ENCODE peak calls at places on chromosome 12, in four cellular contexts. N is endothelial cell, F is HL-60, U is Caki2. G is an unnamed sample.

GRCh38 chr12:101051901-101052550 is 158.0 kb downstream of the SLC5A8 start:
- DNase-seq in N (no peak), F (no peak), U (peak), G (peak)

GRCh38 chr12:8696402-8697100 is 1.2 kb upstream of the RIMKLB start:
- DNase-seq in N (no peak), F (no peak), U (no peak), G (no peak)

GRCh38 chr12:99372257-99372933 is 275.2 kb upstream of the GARIN6 start:
- DNase-seq in N (no peak), F (no peak), U (no peak), G (no peak)

GRCh38 chr12:58419905-58420304 is 478.5 kb downstream of the ATP23 start:
- DNase-seq in N (no peak), F (no peak), U (no peak), G (no peak)

GRCh38 chr12:128823216-128823915 is 392 bp downstream of the SLC15A4 start:
- DNase-seq in N (peak), F (no peak), U (peak), G (no peak)

GRCh38 chr12:110908377-110909136 is 11.8 kb downstream of the MYL2 start:
- DNase-seq in N (no peak), F (no peak), U (no peak), G (no peak)

GRCh38 chr12:57490126-57490525 is 2.3 kb downstream of the MARS1 start:
- DNase-seq in N (no peak), F (no peak), U (no peak), G (no peak)

GRCh38 chr12:23662966-23663365 is 286.5 kb downstream of the SOX5 start:
- DNase-seq in N (no peak), F (no peak), U (no peak), G (no peak)

GRCh38 chr12:2191534-2192153 is 138.9 kb downstream of the CACNA1C start:
- DNase-seq in N (no peak), F (no peak), U (no peak), G (no peak)

GRCh38 chr12:90515199-90516175 is 439.5 kb downstream of the CCER1 start:
- DNase-seq in N (no peak), F (no peak), U (no peak), G (no peak)

GRCh38 chr12:55912908-55913307 is 14.8 kb downstream of the PYM1 start:
- DNase-seq in N (no peak), F (no peak), U (no peak), G (no peak)

GRCh38 chr12:100401660-100402059 is 44.8 kb downstream of the SLC17A8 start:
- DNase-seq in N (no peak), F (no peak), U (peak), G (peak)

GRCh38 chr12:110371408-110372055 is 32.0 kb downstream of the ANAPC7 start:
- DNase-seq in N (no peak), F (peak), U (no peak), G (no peak)

GRCh38 chr12:57152408-57153038 is 5.1 kb upstream of the LRP1-AS start:
- DNase-seq in N (no peak), F (no peak), U (no peak), G (no peak)

GRCh38 chr12:52025301-52026172 is 18.8 kb downstream of the TAMALIN start:
- DNase-seq in N (peak), F (peak), U (peak), G (peak)

GRCh38 chr12:71804505-71804904 is 35.1 kb upstream of the TBC1D15 start:
- DNase-seq in N (no peak), F (no peak), U (no peak), G (no peak)

GRCh38 chr12:117645473-117645872 is 284.0 kb upstream of the NOS1 start:
- DNase-seq in N (no peak), F (no peak), U (no peak), G (no peak)

GRCh38 chr12:77229640-77230442 is 164.5 kb upstream of the E2F7 start:
- DNase-seq in N (no peak), F (no peak), U (no peak), G (no peak)

GRCh38 chr12:3193131-3193530 is 116.0 kb downstream of the TSPAN9 start:
- DNase-seq in N (no peak), F (no peak), U (no peak), G (no peak)

GRCh38 chr12:2301531-2302461 is 249.0 kb downstream of the CACNA1C start:
- DNase-seq in N (no peak), F (no peak), U (peak), G (peak)

GRCh38 chr12:44875417-44875953 is 630 bp downstream of the NELL2 start:
- DNase-seq in N (peak), F (no peak), U (peak), G (no peak)

GRCh38 chr12:21699851-21700250 is 42.2 kb upstream of the LDHB start:
- DNase-seq in N (no peak), F (no peak), U (no peak), G (no peak)

GRCh38 chr12:39573971-39574370 is 45.6 kb downstream of the ABCD2 start:
- DNase-seq in N (no peak), F (no peak), U (no peak), G (no peak)

GRCh38 chr12:26010293-26010821 is 51.9 kb downstream of the RASSF8 start:
- DNase-seq in N (no peak), F (no peak), U (no peak), G (no peak)

GRCh38 chr12:69151254-69151751 is 88.1 kb upstream of the CPSF6 start:
- DNase-seq in N (no peak), F (no peak), U (no peak), G (no peak)

GRCh38 chr12:78916845-78917480 is 52.4 kb downstream of the SYT1 start:
- DNase-seq in N (no peak), F (no peak), U (peak), G (peak)

GRCh38 chr12:112468041-112468440 is 49.3 kb downstream of the PTPN11 start:
- DNase-seq in N (no peak), F (no peak), U (no peak), G (no peak)

GRCh38 chr12:113271853-113272561 is 50.7 kb downstream of the TPCN1 start:
- DNase-seq in N (no peak), F (peak), U (no peak), G (peak)

GRCh38 chr12:2498961-2499500 is 295.7 kb upstream of the FKBP4 start:
- DNase-seq in N (no peak), F (no peak), U (no peak), G (no peak)

GRCh38 chr12:89574736-89575208 is 48.9 kb upstream of the POC1B start:
- DNase-seq in N (no peak), F (peak), U (no peak), G (peak)

GRCh38 chr12:15962760-15963159 is 51.6 kb downstream of the DERA start:
- DNase-seq in N (no peak), F (no peak), U (peak), G (peak)

GRCh38 chr12:49905718-49906314 is 2.1 kb upstream of the FAIM2 start:
- DNase-seq in N (no peak), F (no peak), U (no peak), G (no peak)

GRCh38 chr12:109098142-109098652 is 800 bp downstream of the UNG start:
- DNase-seq in N (no peak), F (no peak), U (no peak), G (peak)